ENCODE peak calls at places on chromosomes 12 and 14, in nine cellular contexts. M is heart right ventricle, I is mammary epithelial cell, E is GOT3, Z is AG04450, Y is T follicular helper cell, W is ELF-1, R is left ventricle myocardium inferior, S is ACHN. G is an unnamed sample.

GRCh38 chr12:48978741-48979601 is 849 bp downstream of the WNT1 start:
- DNase-seq in M (no peak), Y (no peak), R (no peak), E (no peak), W (peak; percentile 38), I (no peak), Z (no peak), S (peak; percentile 15), G (no peak)

GRCh38 chr12:113056631-113057488 is at the start of gene DTX1:
- DNase-seq in W (no peak), I (no peak), Z (no peak), E (no peak), R (peak; percentile 43), M (peak; percentile 45), S (no peak), Y (peak; percentile 20), G (no peak)

GRCh38 chr14:28773917-28774691 is 7.5 kb downstream of the FOXG1 start:
- DNase-seq in W (peak; percentile 84), I (no peak), Z (no peak), M (no peak), R (no peak), E (peak; percentile 4), S (no peak), Y (no peak), G (no peak)

GRCh38 chr12:83823386-83824045 is 1089.1 kb downstream of the SLC6A15 start:
- DNase-seq in Z (no peak), M (peak; percentile 43), I (peak; percentile 49), E (no peak), S (peak; percentile 62), Y (peak; percentile 4), W (peak; percentile 85), R (no peak), G (no peak)

GRCh38 chr14:50984061-50984710 is 39.9 kb upstream of the PYGL start:
- DNase-seq in I (no peak), Y (no peak), W (no peak), E (no peak), M (no peak), Z (no peak), S (no peak), R (no peak), G (no peak)

GRCh38 chr12:129659927-129660326 is 243.9 kb downstream of the TMEM132D start:
- DNase-seq in W (peak; percentile 45), S (no peak), Y (no peak), R (no peak), Z (no peak), E (no peak), M (no peak), I (no peak), G (no peak)

GRCh38 chr12:6374028-6374780 is 1.2 kb downstream of the SCNN1A start:
- DNase-seq in R (no peak), M (no peak), E (no peak), W (peak; percentile 26), Z (no peak), I (peak; percentile 16), Y (no peak), S (no peak), G (no peak)

GRCh38 chr12:48291511-48291910 is 59.2 kb downstream of the ZNF641 start:
- DNase-seq in I (peak; percentile 32), W (no peak), R (no peak), M (no peak), Z (no peak), Y (no peak), E (no peak), S (no peak), G (no peak)

GRCh38 chr14:97707603-97708002 is 910.4 kb downstream of the VRK1 start:
- DNase-seq in R (no peak), M (no peak), W (no peak), Z (no peak), S (no peak), I (no peak), E (no peak), Y (no peak), G (no peak)

GRCh38 chr14:105448706-105449111 is 25.9 kb upstream of the CRIP2 start:
- DNase-seq in Z (peak; percentile 6), E (no peak), Y (peak; percentile 59), M (peak; percentile 84), S (peak; percentile 50), W (peak; percentile 83), I (peak; percentile 14), R (peak; percentile 80), G (no peak)

GRCh38 chr14:78310263-78310662 is 140.1 kb downstream of the NRXN3 start:
- DNase-seq in W (no peak), Z (no peak), M (no peak), S (no peak), Y (no peak), E (no peak), R (no peak), I (no peak), G (no peak)

GRCh38 chr14:90727082-90727481 is 89.1 kb downstream of the TTC7B start:
- DNase-seq in W (no peak), I (no peak), Y (no peak), M (no peak), S (no peak), R (no peak), E (no peak), Z (no peak), G (no peak)

GRCh38 chr12:93979189-93979588 is 169.2 kb upstream of the PLXNC1 start:
- DNase-seq in I (peak; percentile 24), W (no peak), S (peak; percentile 45), E (no peak), R (no peak), Z (no peak), M (no peak), Y (no peak), G (no peak)

GRCh38 chr12:51307655-51308593 is 16.1 kb downstream of the BIN2 start:
- DNase-seq in M (no peak), I (peak; percentile 84), E (no peak), R (no peak), S (peak; percentile 92), Z (peak; percentile 55), W (no peak), Y (no peak), G (no peak)

GRCh38 chr12:70366581-70367267 is 634 bp downstream of the KCNMB4 start:
- DNase-seq in M (peak; percentile 29), I (peak; percentile 61), R (peak; percentile 25), S (peak; percentile 39), W (peak; percentile 82), Y (peak; percentile 59), Z (peak; percentile 1), E (peak; percentile 99), G (no peak)

GRCh38 chr12:109493090-109493489 is 15.7 kb downstream of the UBE3B start:
- DNase-seq in W (no peak), S (no peak), E (no peak), Z (no peak), R (no peak), Y (no peak), M (no peak), I (no peak), G (no peak)

GRCh38 chr14:21846227-21846885 is 172.7 kb upstream of the OR4E1 start:
- DNase-seq in M (no peak), S (peak; percentile 28), Y (peak; percentile 52), Z (no peak), R (no peak), W (peak; percentile 26), I (peak; percentile 18), E (no peak), G (no peak)

GRCh38 chr14:79552778-79553177 is 658.5 kb downstream of the DIO2 start:
- DNase-seq in I (no peak), Z (no peak), W (peak; percentile 85), S (no peak), M (no peak), R (no peak), E (no peak), Y (no peak), G (no peak)

GRCh38 chr12:124754949-124755800 is 108.5 kb downstream of the SCARB1 start:
- DNase-seq in W (peak; percentile 65), R (peak; percentile 89), S (no peak), Z (no peak), Y (no peak), M (peak; percentile 83), I (peak; percentile 72), E (no peak), G (no peak)

GRCh38 chr14:95138876-95139275 is 18.5 kb downstream of the DICER1 start:
- DNase-seq in Z (no peak), E (no peak), S (no peak), Y (no peak), R (no peak), W (no peak), I (no peak), M (no peak), G (no peak)

GRCh38 chr12:94329366-94329765 is 130.3 kb downstream of the CEP83 start:
- DNase-seq in R (no peak), S (peak; percentile 22), W (no peak), Z (no peak), M (no peak), I (no peak), Y (no peak), E (no peak), G (no peak)

GRCh38 chr14:102833991-102834390 is 56.7 kb downstream of the TRAF3 start:
- DNase-seq in E (no peak), R (no peak), M (no peak), I (no peak), S (no peak), Z (no peak), W (no peak), Y (no peak), G (no peak)

GRCh38 chr12:71439613-71440392 is at the start of gene LGR5:
- DNase-seq in S (peak; percentile 8), R (peak; percentile 18), E (peak; percentile 96), M (peak; percentile 17), I (peak; percentile 23), W (peak; percentile 73), Z (no peak), Y (no peak), G (no peak)

GRCh38 chr14:34161351-34162169 is 210.7 kb upstream of the EGLN3 start:
- DNase-seq in Z (no peak), S (no peak), M (no peak), R (no peak), W (no peak), Y (no peak), E (no peak), I (peak; percentile 82), G (no peak)

GRCh38 chr14:104732931-104733681 is 9.1 kb downstream of the ADSS1 start:
- DNase-seq in S (no peak), E (no peak), M (peak; percentile 26), W (no peak), R (no peak), Y (no peak), I (no peak), Z (no peak), G (no peak)